ENCODE peak calls at places on chromosome 19, in five cellular contexts. C is left ventricle myocardium inferior, R is type B pancreatic cell, Q is neuronal stem cell, T is EL. W is an unnamed sample.

GRCh38 chr19:2719910-2720776 is 1.0 kb downstream of the DIRAS1 start:
- DNase-seq in C (peak; percentile 60), R (no peak), Q (no peak), T (peak; percentile 25), W (no peak)

GRCh38 chr19:46202426-46202825 is 27.1 kb upstream of the IGFL1 start:
- DNase-seq in C (no peak), R (no peak), Q (no peak), T (no peak), W (no peak)

GRCh38 chr19:18098891-18099622 is 1.5 kb downstream of the MAST3 start:
- DNase-seq in C (no peak), R (no peak), Q (no peak), T (no peak), W (peak; percentile 70)

GRCh38 chr19:3959766-3960131 is 11.2 kb downstream of the DAPK3 start:
- DNase-seq in C (no peak), R (no peak), Q (no peak), T (no peak), W (no peak)

GRCh38 chr19:2385053-2385721 is 25.1 kb downstream of the TMPRSS9 start:
- DNase-seq in C (no peak), R (no peak), Q (no peak), T (peak; percentile 87), W (no peak)

GRCh38 chr19:54133312-54133956 is 4.1 kb upstream of the CNOT3 start:
- DNase-seq in C (no peak), R (no peak), Q (peak; percentile 83), T (peak; percentile 34), W (no peak)

GRCh38 chr19:14300281-14300680 is 81.0 kb upstream of the ADGRE5 start:
- DNase-seq in C (no peak), R (no peak), Q (no peak), T (no peak), W (no peak)

GRCh38 chr19:19165396-19165795 is 4.7 kb downstream of the MEF2B start:
- DNase-seq in C (no peak), R (no peak), Q (no peak), T (no peak), W (no peak)

GRCh38 chr19:3336680-3337523 is 29.5 kb upstream of the NFIC start:
- DNase-seq in C (peak; percentile 90), R (no peak), Q (no peak), T (peak; percentile 42), W (no peak)

GRCh38 chr19:1777149-1777548 is 23.8 kb downstream of the ONECUT3 start:
- DNase-seq in C (no peak), R (no peak), Q (no peak), T (no peak), W (no peak)

W was measured in stimulated activated effector memory CD8-positive, alpha-beta T cell treated with anti-CD3 and anti-CD28 coated beads, Interleukin-12 subunit alpha, Interleukin-12 subunit beta, amount 100 ng/mL, for 72 hours.